ENCODE peak calls at places on chromosomes 13 and 19, in seven cellular contexts. One of them, this sample, is unnamed.
A peak's percentile ranks its signal among the peaks of the same experiment; 100 is the strongest.

GRCh38 chr13:98619556-98619955 is 42.6 kb upstream of the STK24 start:
- DNase-seq in T-helper 9 cell: no peak
- DNase-seq in LoVo: no peak
- DNase-seq in SW 1271: no peak
- DNase-seq in AG04449: no peak
- DNase-seq in lung: no peak
- DNase-seq in ELR: no peak
- DNase-seq in this sample: no peak

GRCh38 chr19:32691952-32692726 is 518 bp downstream of the NUDT19 start:
- DNase-seq in SW 1271: no peak
- DNase-seq in lung: peak; percentile 74
- DNase-seq in ELR: peak; percentile 62
- DNase-seq in LoVo: peak; percentile 43
- DNase-seq in T-helper 9 cell: peak; percentile 26
- DNase-seq in AG04449: no peak
- DNase-seq in this sample: peak; percentile 84

GRCh38 chr19:4301590-4302237 is 475 bp downstream of the TMIGD2 start:
- DNase-seq in SW 1271: no peak
- DNase-seq in LoVo: no peak
- DNase-seq in AG04449: no peak
- DNase-seq in lung: no peak
- DNase-seq in ELR: no peak
- DNase-seq in T-helper 9 cell: no peak
- DNase-seq in this sample: no peak

GRCh38 chr13:44649118-44649455 is 73.0 kb upstream of the TSC22D1 start:
- DNase-seq in lung: no peak
- DNase-seq in T-helper 9 cell: no peak
- DNase-seq in SW 1271: no peak
- DNase-seq in ELR: no peak
- DNase-seq in AG04449: no peak
- DNase-seq in LoVo: no peak
- DNase-seq in this sample: no peak

GRCh38 chr19:35055715-35056179 is 14.2 kb downstream of the HPN start:
- DNase-seq in lung: no peak
- DNase-seq in ELR: peak; percentile 8
- DNase-seq in T-helper 9 cell: no peak
- DNase-seq in AG04449: no peak
- DNase-seq in SW 1271: no peak
- DNase-seq in LoVo: no peak
- DNase-seq in this sample: no peak

GRCh38 chr13:43784491-43784890 is 2.3 kb downstream of the ENOX1 start:
- DNase-seq in LoVo: no peak
- DNase-seq in T-helper 9 cell: no peak
- DNase-seq in ELR: no peak
- DNase-seq in AG04449: no peak
- DNase-seq in SW 1271: no peak
- DNase-seq in lung: no peak
- DNase-seq in this sample: no peak

GRCh38 chr13:92460479-92460878 is 766.1 kb upstream of the GPC6 start:
- DNase-seq in T-helper 9 cell: no peak
- DNase-seq in LoVo: no peak
- DNase-seq in lung: no peak
- DNase-seq in SW 1271: no peak
- DNase-seq in ELR: no peak
- DNase-seq in AG04449: no peak
- DNase-seq in this sample: no peak

GRCh38 chr19:33286899-33287298 is 15.4 kb downstream of the CEBPA start:
- DNase-seq in LoVo: no peak
- DNase-seq in ELR: no peak
- DNase-seq in T-helper 9 cell: no peak
- DNase-seq in lung: no peak
- DNase-seq in SW 1271: no peak
- DNase-seq in AG04449: no peak
- DNase-seq in this sample: no peak

GRCh38 chr19:39725995-39726394 is 11.8 kb downstream of the CLC start:
- DNase-seq in SW 1271: no peak
- DNase-seq in lung: no peak
- DNase-seq in LoVo: no peak
- DNase-seq in AG04449: no peak
- DNase-seq in T-helper 9 cell: no peak
- DNase-seq in ELR: no peak
- DNase-seq in this sample: no peak

GRCh38 chr19:45469132-45469834 is 1.5 kb downstream of the FOSB start:
- DNase-seq in ELR: peak; percentile 96
- DNase-seq in LoVo: peak; percentile 96
- DNase-seq in lung: peak; percentile 93
- DNase-seq in SW 1271: peak; percentile 66
- DNase-seq in AG04449: no peak
- DNase-seq in T-helper 9 cell: peak; percentile 75
- DNase-seq in this sample: peak; percentile 98

GRCh38 chr19:47661571-47661970 is 51.7 kb upstream of the EHD2 start:
- DNase-seq in LoVo: no peak
- DNase-seq in SW 1271: no peak
- DNase-seq in lung: no peak
- DNase-seq in ELR: no peak
- DNase-seq in AG04449: no peak
- DNase-seq in T-helper 9 cell: no peak
- DNase-seq in this sample: no peak

GRCh38 chr19:14369399-14370168 is 11.7 kb upstream of the ADGRE5 start:
- DNase-seq in LoVo: no peak
- DNase-seq in AG04449: no peak
- DNase-seq in SW 1271: no peak
- DNase-seq in ELR: no peak
- DNase-seq in T-helper 9 cell: peak; percentile 83
- DNase-seq in lung: no peak
- DNase-seq in this sample: peak; percentile 78

GRCh38 chr13:113207890-113208423 is 512 bp downstream of the PCID2 start:
- DNase-seq in ELR: peak; percentile 74
- DNase-seq in T-helper 9 cell: no peak
- DNase-seq in SW 1271: no peak
- DNase-seq in lung: no peak
- DNase-seq in LoVo: peak; percentile 24
- DNase-seq in AG04449: no peak
- DNase-seq in this sample: no peak

GRCh38 chr13:77026783-77027621 is at the start of gene FBXL3:
- DNase-seq in lung: peak; percentile 80
- DNase-seq in AG04449: peak; percentile 65
- DNase-seq in SW 1271: peak; percentile 24
- DNase-seq in LoVo: peak; percentile 86
- DNase-seq in ELR: peak; percentile 92
- DNase-seq in T-helper 9 cell: peak; percentile 70
- DNase-seq in this sample: peak; percentile 88

GRCh38 chr13:77507931-77508776 is 27.4 kb upstream of the SCEL start:
- DNase-seq in LoVo: peak; percentile 88
- DNase-seq in lung: no peak
- DNase-seq in ELR: peak; percentile 90
- DNase-seq in SW 1271: no peak
- DNase-seq in T-helper 9 cell: no peak
- DNase-seq in AG04449: no peak
- DNase-seq in this sample: no peak

GRCh38 chr13:21913010-21913409 is 242.1 kb downstream of the FGF9 start:
- DNase-seq in LoVo: no peak
- DNase-seq in AG04449: no peak
- DNase-seq in ELR: no peak
- DNase-seq in lung: no peak
- DNase-seq in T-helper 9 cell: no peak
- DNase-seq in SW 1271: no peak
- DNase-seq in this sample: no peak

GRCh38 chr13:95267662-95268369 is 33.4 kb downstream of the ABCC4 start:
- DNase-seq in LoVo: no peak
- DNase-seq in AG04449: peak; percentile 71
- DNase-seq in T-helper 9 cell: no peak
- DNase-seq in lung: no peak
- DNase-seq in SW 1271: no peak
- DNase-seq in ELR: peak; percentile 92
- DNase-seq in this sample: no peak

GRCh38 chr13:98461525-98462240 is 115.2 kb downstream of the STK24 start:
- DNase-seq in LoVo: no peak
- DNase-seq in SW 1271: no peak
- DNase-seq in lung: no peak
- DNase-seq in ELR: no peak
- DNase-seq in T-helper 9 cell: no peak
- DNase-seq in AG04449: no peak
- DNase-seq in this sample: no peak

GRCh38 chr19:11141937-11142527 is 13.6 kb downstream of the SPC24 start:
- DNase-seq in SW 1271: no peak
- DNase-seq in LoVo: peak; percentile 14
- DNase-seq in T-helper 9 cell: no peak
- DNase-seq in ELR: no peak
- DNase-seq in AG04449: no peak
- DNase-seq in lung: no peak
- DNase-seq in this sample: no peak

GRCh38 chr13:91922969-91923592 is 524.7 kb downstream of the GPC5 start:
- DNase-seq in AG04449: no peak
- DNase-seq in lung: no peak
- DNase-seq in ELR: no peak
- DNase-seq in LoVo: no peak
- DNase-seq in T-helper 9 cell: no peak
- DNase-seq in SW 1271: no peak
- DNase-seq in this sample: no peak

GRCh38 chr19:12913011-12913561 is 6.0 kb downstream of the SYCE2 start:
- DNase-seq in ELR: peak; percentile 20
- DNase-seq in SW 1271: no peak
- DNase-seq in AG04449: no peak
- DNase-seq in LoVo: no peak
- DNase-seq in T-helper 9 cell: no peak
- DNase-seq in lung: no peak
- DNase-seq in this sample: no peak

GRCh38 chr13:26977541-26977940 is 194.1 kb downstream of the USP12 start:
- DNase-seq in ELR: peak; percentile 58
- DNase-seq in lung: no peak
- DNase-seq in LoVo: no peak
- DNase-seq in SW 1271: no peak
- DNase-seq in AG04449: no peak
- DNase-seq in T-helper 9 cell: no peak
- DNase-seq in this sample: no peak

GRCh38 chr13:80083516-80084085 is 257.3 kb downstream of the SPRY2 start:
- DNase-seq in LoVo: no peak
- DNase-seq in AG04449: peak; percentile 26
- DNase-seq in ELR: peak; percentile 16
- DNase-seq in lung: no peak
- DNase-seq in T-helper 9 cell: no peak
- DNase-seq in SW 1271: no peak
- DNase-seq in this sample: no peak

GRCh38 chr13:76707360-76707759 is 178.8 kb downstream of the KCTD12 start:
- DNase-seq in LoVo: no peak
- DNase-seq in SW 1271: no peak
- DNase-seq in T-helper 9 cell: no peak
- DNase-seq in ELR: peak; percentile 77
- DNase-seq in AG04449: no peak
- DNase-seq in lung: no peak
- DNase-seq in this sample: no peak

GRCh38 chr13:106382569-106382968 is 152.9 kb downstream of the EFNB2 start:
- DNase-seq in lung: no peak
- DNase-seq in ELR: no peak
- DNase-seq in AG04449: no peak
- DNase-seq in SW 1271: no peak
- DNase-seq in LoVo: no peak
- DNase-seq in T-helper 9 cell: no peak
- DNase-seq in this sample: no peak

GRCh38 chr19:3670796-3671679 is 29.2 kb downstream of the PIP5K1C start:
- DNase-seq in AG04449: no peak
- DNase-seq in T-helper 9 cell: no peak
- DNase-seq in LoVo: no peak
- DNase-seq in ELR: peak; percentile 73
- DNase-seq in lung: peak; percentile 42
- DNase-seq in SW 1271: no peak
- DNase-seq in this sample: peak; percentile 65

GRCh38 chr19:17755977-17756670 is 4.8 kb downstream of the FCHO1 start:
- DNase-seq in ELR: peak; percentile 49
- DNase-seq in AG04449: no peak
- DNase-seq in T-helper 9 cell: no peak
- DNase-seq in SW 1271: no peak
- DNase-seq in LoVo: no peak
- DNase-seq in lung: no peak
- DNase-seq in this sample: peak; percentile 83

GRCh38 chr13:27489456-27489855 is 39.1 kb upstream of the MTIF3 start:
- DNase-seq in lung: no peak
- DNase-seq in ELR: no peak
- DNase-seq in SW 1271: no peak
- DNase-seq in LoVo: no peak
- DNase-seq in T-helper 9 cell: no peak
- DNase-seq in AG04449: no peak
- DNase-seq in this sample: no peak

GRCh38 chr19:41296323-41296935 is 13.5 kb upstream of the CCDC97 start:
- DNase-seq in T-helper 9 cell: no peak
- DNase-seq in AG04449: no peak
- DNase-seq in ELR: no peak
- DNase-seq in SW 1271: no peak
- DNase-seq in LoVo: no peak
- DNase-seq in lung: no peak
- DNase-seq in this sample: no peak